ENCODE peak calls at places on chromosomes 5 and 9, in nine cellular contexts. W is IMR-90, R is hepatocyte, S is neural progenitor cell, K is PC-9, P is MM.1S, Y is GM23338, B is H9, C is HCT116. J is an unnamed sample.
A peak's percentile ranks its signal among the peaks of the same experiment; 100 is the strongest.

GRCh38 chr9:70479880-70480291 is 65.4 kb upstream of the KLF9 start:
- DNase-seq in W (peak; percentile 79), R (peak; percentile 50), S (peak; percentile 20), K (peak; percentile 41), P (no peak), Y (peak; percentile 56), B (peak; percentile 46), C (no peak), J (peak; percentile 84)

GRCh38 chr5:134141346-134142050 is 27.0 kb downstream of the TCF7 start:
- DNase-seq in W (no peak), R (no peak), S (no peak), K (no peak), P (no peak), Y (no peak), B (peak; percentile 24), C (no peak), J (no peak)

GRCh38 chr5:178123094-178123986 is 7.5 kb upstream of the RMND5B start:
- DNase-seq in W (no peak), R (no peak), S (no peak), K (peak; percentile 63), P (no peak), Y (no peak), B (no peak), C (no peak), J (no peak)

GRCh38 chr9:125272697-125273096 is 11.1 kb downstream of the GAPVD1 start:
- DNase-seq in W (peak; percentile 61), R (peak; percentile 58), S (no peak), K (peak; percentile 89), P (no peak), Y (no peak), B (no peak), C (no peak), J (peak; percentile 84)

GRCh38 chr9:95434116-95435073 is 82.4 kb downstream of the PTCH1 start:
- DNase-seq in W (no peak), R (peak; percentile 39), S (peak; percentile 31), K (peak; percentile 92), P (no peak), Y (peak; percentile 53), B (peak; percentile 89), C (peak; percentile 45), J (peak; percentile 33)

GRCh38 chr9:12849486-12850010 is 74.7 kb downstream of the LURAP1L start:
- DNase-seq in W (peak; percentile 45), R (no peak), S (no peak), K (no peak), P (no peak), Y (no peak), B (no peak), C (no peak), J (no peak)

GRCh38 chr9:134533850-134534585 is 107.6 kb upstream of the COL5A1 start:
- DNase-seq in W (peak; percentile 25), R (no peak), S (no peak), K (no peak), P (no peak), Y (no peak), B (no peak), C (no peak), J (peak; percentile 84)

GRCh38 chr9:15909297-15909696 is 356.5 kb downstream of the CCDC171 start:
- DNase-seq in W (peak; percentile 11), R (peak; percentile 3), S (no peak), K (no peak), P (no peak), Y (no peak), B (no peak), C (no peak), J (peak; percentile 67)

GRCh38 chr9:34563262-34563661 is 26.3 kb downstream of the CNTFR start:
- DNase-seq in W (no peak), R (no peak), S (no peak), K (no peak), P (no peak), Y (no peak), B (no peak), C (no peak), J (no peak)

GRCh38 chr5:68279960-68280359 is 64.4 kb downstream of the PIK3R1 start:
- DNase-seq in W (no peak), R (no peak), S (no peak), K (no peak), P (no peak), Y (no peak), B (no peak), C (no peak), J (no peak)

GRCh38 chr9:134640491-134641172 is 971 bp upstream of the COL5A1 start:
- DNase-seq in W (no peak), R (no peak), S (peak; percentile 66), K (no peak), P (no peak), Y (no peak), B (no peak), C (no peak), J (no peak)

GRCh38 chr5:136053336-136054121 is 24.7 kb downstream of the TGFBI start:
- DNase-seq in W (peak; percentile 97), R (peak; percentile 91), S (no peak), K (peak; percentile 96), P (no peak), Y (no peak), B (no peak), C (peak; percentile 76), J (peak; percentile 91)

GRCh38 chr5:103465891-103466290 is 96.7 kb downstream of the NUDT12 start:
- DNase-seq in W (no peak), R (no peak), S (no peak), K (no peak), P (no peak), Y (no peak), B (no peak), C (no peak), J (no peak)

GRCh38 chr9:3662671-3663070 is 136.9 kb upstream of the RFX3 start:
- DNase-seq in W (peak; percentile 47), R (no peak), S (no peak), K (no peak), P (no peak), Y (no peak), B (no peak), C (no peak), J (no peak)

GRCh38 chr5:119361723-119362122 is 5.9 kb downstream of the TNFAIP8 start:
- DNase-seq in W (no peak), R (no peak), S (no peak), K (no peak), P (no peak), Y (no peak), B (no peak), C (no peak), J (no peak)
- H4K20me1 ChIP-seq in W (no peaks in the 10 kb centered on the region), R (no peaks in the 10 kb centered on the region), S (peaks cover 12% of the 10 kb centered on the region), K (no peaks in the 10 kb centered on the region), P (peaks cover 65% of the 10 kb centered on the region), Y (no peaks in the 10 kb centered on the region), B (no peaks in the 10 kb centered on the region), C (no peaks in the 10 kb centered on the region), J (no peaks in the 10 kb centered on the region)

GRCh38 chr5:143641957-143642356 is 170.0 kb upstream of the HMHB1 start:
- DNase-seq in W (no peak), R (no peak), S (no peak), K (no peak), P (no peak), Y (no peak), B (no peak), C (no peak), J (no peak)
- H3K4me1 ChIP-seq in W (peaks cover 19% of the 10 kb centered on the region), R (peaks cover 25% of the 10 kb centered on the region), S (no peaks in the 10 kb centered on the region), K (peaks cover 22% of the 10 kb centered on the region), P (peaks cover 64% of the 10 kb centered on the region), Y (peaks cover 18% of the 10 kb centered on the region), B (no peaks in the 10 kb centered on the region), C (no peaks in the 10 kb centered on the region), J (peaks cover 13% of the 10 kb centered on the region)

GRCh38 chr5:146632620-146633019 is 116.6 kb upstream of the GPR151 start:
- DNase-seq in W (no peak), R (no peak), S (no peak), K (no peak), P (no peak), Y (no peak), B (no peak), C (no peak), J (no peak)

GRCh38 chr5:146633273-146633672 is 117.3 kb upstream of the GPR151 start:
- DNase-seq in W (no peak), R (no peak), S (no peak), K (no peak), P (no peak), Y (no peak), B (no peak), C (no peak), J (no peak)

GRCh38 chr5:146635443-146635842 is 119.5 kb upstream of the GPR151 start:
- DNase-seq in W (no peak), R (no peak), S (no peak), K (no peak), P (no peak), Y (no peak), B (no peak), C (no peak), J (no peak)

GRCh38 chr5:146628950-146629349 is 113.0 kb upstream of the GPR151 start:
- DNase-seq in W (no peak), R (no peak), S (no peak), K (no peak), P (no peak), Y (no peak), B (no peak), C (no peak), J (no peak)

DNA sequence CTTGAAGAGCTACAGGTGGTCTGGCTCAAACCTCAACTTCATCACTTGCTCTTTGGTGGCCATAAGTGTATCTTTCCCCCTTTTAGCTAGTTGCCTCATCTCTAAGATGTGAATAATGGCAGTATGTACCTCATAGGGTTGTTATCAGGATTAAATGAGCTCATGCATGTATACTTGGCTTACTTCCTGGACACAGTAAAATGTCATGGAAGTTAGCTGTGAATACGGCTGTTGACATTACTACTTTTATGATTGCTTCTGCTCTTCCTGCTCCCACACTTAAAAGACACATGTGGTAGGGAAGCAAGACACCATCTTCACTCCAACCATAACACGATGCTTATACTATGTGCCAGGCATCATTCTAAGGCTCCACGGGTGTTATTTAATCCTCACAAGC is 114.5 kb upstream of the GPR151 start:
- DNase-seq in W (no peak), R (no peak), S (no peak), K (no peak), P (no peak), Y (no peak), B (no peak), C (no peak), J (no peak)
- H4K20me1 ChIP-seq in W (no peaks in the 10 kb centered on the region), R (no peaks in the 10 kb centered on the region), S (no peaks in the 10 kb centered on the region), K (no peaks in the 10 kb centered on the region), P (no peaks in the 10 kb centered on the region), Y (no peaks in the 10 kb centered on the region), B (no peaks in the 10 kb centered on the region), C (no peaks in the 10 kb centered on the region), J (no peaks in the 10 kb centered on the region)

GRCh38 chr9:121271368-121272351 is 3.7 kb downstream of the GSN start:
- DNase-seq in W (peak; percentile 87), R (peak; percentile 36), S (no peak), K (no peak), P (no peak), Y (no peak), B (no peak), C (no peak), J (peak; percentile 92)
- H3K4me1 ChIP-seq in W (peaks cover 31% of the 10 kb centered on the region), R (peaks cover 46% of the 10 kb centered on the region), S (peaks cover 23% of the 10 kb centered on the region), K (peaks cover 23% of the 10 kb centered on the region), P (no peaks in the 10 kb centered on the region), Y (peaks cover 36% of the 10 kb centered on the region), B (peaks cover 4% of the 10 kb centered on the region), C (peaks cover 34% of the 10 kb centered on the region), J (peaks cover 32% of the 10 kb centered on the region)